ENCODE peak calls at places on chromosome 7, in nine cellular contexts. D is uterus; B is mucosa of descending colon; Z is stimulated activated CD4-positive, alpha-beta T cell treated with anti-CD3 and anti-CD28 coated beads, Interleukin-1b, Interleukin-23, amount 100 ng/mL, for 4 hours; U is dermis microvascular lymphatic vessel endothelial cell; H is CD4-positive, alpha-beta memory T cell; K is ovary; T is LHCN-M2; W is cardiac muscle cell. A is an unnamed sample.

GRCh38 chr7:1046722-1047679 is 2.7 kb downstream of the GPR146 start:
- DNase-seq in D (no peak), B (peak), Z (no peak), U (no peak), H (peak), K (no peak), T (no peak), W (no peak), A (no peak)

GRCh38 chr7:158401826-158402225 is 185.8 kb downstream of the PTPRN2 start:
- DNase-seq in D (no peak), B (no peak), Z (no peak), U (no peak), H (no peak), K (no peak), T (no peak), W (no peak), A (peak)

GRCh38 chr7:48132792-48133191 is 38.5 kb upstream of the ABCA13 start:
- DNase-seq in D (no peak), B (no peak), Z (no peak), U (no peak), H (no peak), K (no peak), T (no peak), W (no peak), A (no peak)

GRCh38 chr7:34718867-34719266 is 60.8 kb downstream of the NPSR1 start:
- DNase-seq in D (no peak), B (no peak), Z (no peak), U (no peak), H (no peak), K (no peak), T (no peak), W (peak), A (no peak)

GRCh38 chr7:128921866-128922440 is 11.4 kb upstream of the KCP start:
- DNase-seq in D (no peak), B (peak), Z (no peak), U (no peak), H (no peak), K (no peak), T (no peak), W (no peak), A (peak)

GRCh38 chr7:66837661-66838060 is 83.4 kb upstream of the TMEM248 start:
- DNase-seq in D (no peak), B (no peak), Z (no peak), U (no peak), H (no peak), K (no peak), T (no peak), W (no peak), A (peak)

GRCh38 chr7:141700291-141700847 is 1.6 kb downstream of the DENND11 start:
- DNase-seq in D (no peak), B (no peak), Z (no peak), U (no peak), H (no peak), K (no peak), T (no peak), W (no peak), A (no peak)

GRCh38 chr7:11706666-11707605 is 125.1 kb downstream of the THSD7A start:
- DNase-seq in D (no peak), B (no peak), Z (no peak), U (no peak), H (no peak), K (no peak), T (no peak), W (no peak), A (no peak)

GRCh38 chr7:128264477-128264876 is 23.4 kb downstream of the LEP start:
- DNase-seq in D (no peak), B (no peak), Z (no peak), U (no peak), H (no peak), K (no peak), T (no peak), W (no peak), A (peak)

GRCh38 chr7:41709621-41710020 is 6.7 kb upstream of the INHBA start:
- DNase-seq in D (no peak), B (no peak), Z (no peak), U (no peak), H (no peak), K (no peak), T (peak), W (no peak), A (no peak)

GRCh38 chr7:69182596-69183467 is 415.4 kb upstream of the AUTS2 start:
- DNase-seq in D (no peak), B (no peak), Z (no peak), U (no peak), H (no peak), K (no peak), T (no peak), W (no peak), A (no peak)